ENCODE peak calls at places on chromosomes 4 and X, in six cellular contexts. E, W, Y, F, A and T are unnamed samples.

GRCh38 chrX:114787016-114787415 is 203.1 kb downstream of the HTR2C start:
- DNase-seq in E (no peak), F (no peak), A (no peak), W (no peak), Y (no peak), T (no peak)

GRCh38 chr4:40840985-40841571 is 91.3 kb downstream of the NSUN7 start:
- DNase-seq in Y (peak; percentile 38), W (no peak), E (peak; percentile 79), A (peak; percentile 81), F (peak; percentile 84), T (peak; percentile 88)

GRCh38 chrX:110180928-110181310 is 137.0 kb downstream of the AMMECR1 start:
- DNase-seq in W (no peak), E (no peak), F (no peak), A (peak; percentile 52), Y (no peak), T (no peak)

GRCh38 chr4:108416831-108417230 is 203.5 kb upstream of the RPL34 start:
- DNase-seq in E (no peak), W (no peak), F (no peak), A (no peak), Y (no peak), T (no peak)

GRCh38 chr4:181952478-181952877 is 290.7 kb upstream of the TENM3 start:
- DNase-seq in W (no peak), E (no peak), Y (peak; percentile 68), A (peak; percentile 88), F (no peak), T (no peak)

GRCh38 chr4:142656178-142656577 is 189.9 kb downstream of the INPP4B start:
- DNase-seq in E (peak; percentile 30), F (no peak), Y (no peak), A (no peak), W (no peak), T (no peak)

GRCh38 chr4:101230806-101231426 is 116.4 kb downstream of the PPP3CA start:
- DNase-seq in A (peak; percentile 33), Y (no peak), W (no peak), E (no peak), F (no peak), T (no peak)

GRCh38 chr4:78799551-78800495 is 23.7 kb downstream of the BMP2K start:
- DNase-seq in W (no peak), Y (no peak), F (no peak), E (no peak), A (no peak), T (no peak)

GRCh38 chrX:18574591-18574990 is 97.3 kb downstream of the RS1 start:
- DNase-seq in F (no peak), A (peak; percentile 65), W (no peak), E (no peak), Y (peak; percentile 37), T (no peak)

GRCh38 chr4:77473509-77473908 is 132.1 kb upstream of the CXCL13 start:
- DNase-seq in A (peak; percentile 10), Y (no peak), W (no peak), F (no peak), E (peak; percentile 36), T (no peak)
- TF ChIP-seq CTCF in A (peak; percentile 73), Y (peak; percentile 31), W (peak; percentile 57), F (peak; percentile 23), E (peak; percentile 78), T (peak; percentile 15)

GRCh38 chr4:109873791-109874514 is 26.0 kb downstream of the LRIT3 start:
- DNase-seq in W (no peak), F (no peak), A (peak; percentile 4), E (peak; percentile 8), Y (no peak), T (no peak)
- TF ChIP-seq CTCF in W (no peak), F (no peak), A (no peak), E (peak; percentile 38), Y (no peak), T (no peak)

GRCh38 chrX:74536142-74537010 is 78.0 kb downstream of the RLIM start:
- DNase-seq in F (peak; percentile 82), A (peak; percentile 73), E (no peak), Y (peak; percentile 57), W (peak; percentile 94), T (peak; percentile 91)
- TF ChIP-seq CTCF in F (peak; percentile 56), A (peak; percentile 64), E (no peak), Y (peak; percentile 43), W (peak; percentile 59), T (peak; percentile 37)

GRCh38 chr4:159367421-159368105 is 264.7 kb downstream of the RAPGEF2 start:
- DNase-seq in W (no peak), F (no peak), A (no peak), E (no peak), Y (no peak), T (no peak)
- TF ChIP-seq CTCF in W (no peak), F (no peak), A (no peak), E (no peak), Y (no peak), T (no peak)